ENCODE peak calls at places on chromosome 15, in eight cellular contexts. C is posterior cingulate gyrus; K is SK-N-SH; O is lower leg skin; T is anterior cingulate cortex; V is OCI-LY7; P is hippocampal formation; X is stimulated activated CD4-positive, alpha-beta T cell treated with anti-CD3 and anti-CD28 coated beads, Interleukin-12 subunit alpha, Interleukin-12 subunit beta, amount 100 ng/mL, for 4 hours. F is an unnamed sample.

GRCh38 chr15:80861776-80862175 is 82.6 kb downstream of the CEMIP start:
- DNase-seq in C (no peak), K (no peak), X (no peak), O (no peak), V (no peak), P (no peak), T (peak), F (no peak)

GRCh38 chr15:67809441-67809840 is 15.9 kb upstream of the SKOR1 start:
- DNase-seq in C (no peak), K (no peak), T (no peak), V (no peak), O (no peak), X (no peak), P (no peak), F (no peak)

GRCh38 chr15:70078578-70079417 is 18.9 kb downstream of the TLE3 start:
- DNase-seq in V (no peak), X (no peak), O (no peak), T (no peak), K (no peak), P (no peak), C (no peak), F (no peak)

GRCh38 chr15:42490743-42491539 is at the start of gene ZNF106:
- DNase-seq in P (peak), T (peak), O (peak), X (peak), V (peak), K (peak), C (peak), F (peak)

GRCh38 chr15:48190932-48191573 is 412 bp upstream of the CTXN2 start:
- DNase-seq in T (peak), O (no peak), C (peak), K (peak), V (peak), P (peak), X (peak), F (no peak)

GRCh38 chr15:88636039-88636438 is 2.8 kb upstream of the ISG20 start:
- DNase-seq in K (no peak), X (no peak), V (no peak), P (no peak), T (no peak), O (no peak), C (no peak), F (no peak)

GRCh38 chr15:90812881-90813280 is 55.5 kb upstream of the FURIN start:
- DNase-seq in K (no peak), V (no peak), P (no peak), C (no peak), T (no peak), X (no peak), O (no peak), F (no peak)

GRCh38 chr15:57950381-57950946 is 115.0 kb downstream of the ALDH1A2 start:
- DNase-seq in K (no peak), O (no peak), C (no peak), X (no peak), P (no peak), T (no peak), V (no peak), F (no peak)

GRCh38 chr15:99257107-99257750 is 5.9 kb downstream of the LRRC28 start:
- DNase-seq in O (no peak), T (no peak), P (no peak), C (no peak), V (no peak), X (no peak), K (no peak), F (no peak)

GRCh38 chr15:40336129-40337122 is 4.3 kb downstream of the CCDC9B start:
- DNase-seq in X (no peak), T (no peak), P (no peak), V (peak), C (no peak), O (no peak), K (no peak), F (no peak)

GRCh38 chr15:53869806-53870073 is 108.5 kb upstream of the UNC13C start:
- DNase-seq in O (no peak), C (no peak), K (no peak), P (no peak), T (no peak), X (no peak), V (no peak), F (no peak)

GRCh38 chr15:92631721-92632120 is 23.9 kb downstream of the FAM174B start:
- DNase-seq in C (no peak), V (no peak), P (no peak), T (no peak), X (no peak), O (no peak), K (no peak), F (no peak)

GRCh38 chr15:73650387-73651126 is 17.4 kb upstream of the NPTN start:
- DNase-seq in P (no peak), C (no peak), X (no peak), V (no peak), O (no peak), T (no peak), K (peak), F (no peak)

GRCh38 chr15:71048913-71049675 is 66.2 kb upstream of the THSD4 start:
- DNase-seq in V (no peak), O (no peak), K (no peak), P (no peak), X (no peak), T (no peak), C (no peak), F (no peak)

F was measured in esophagus squamous epithelium.